ENCODE peak calls at places on chromosomes 2 and 18, in six cellular contexts. J is endodermal cell; Q is kidney; K is CD8-positive, alpha-beta T cell; S is AG04450; C is cardiac muscle cell. P is an unnamed sample.

GRCh38 chr2:52473526-52473925 is 1294.1 kb upstream of the CHAC2 start:
- DNase-seq in J (no peak), Q (no peak), K (no peak), S (no peak), C (peak; percentile 16), P (no peak)

GRCh38 chr18:74633652-74634352 is 36.1 kb downstream of the ZNF407 start:
- DNase-seq in J (no peak), Q (no peak), K (no peak), S (no peak), C (no peak), P (no peak)

GRCh38 chr18:35998967-35999366 is 26.5 kb downstream of the RMP24 start:
- DNase-seq in J (no peak), Q (no peak), K (no peak), S (no peak), C (no peak), P (no peak)

GRCh38 chr2:113915067-113915819 is 25.4 kb downstream of the ACTR3 start:
- DNase-seq in J (no peak), Q (no peak), K (no peak), S (no peak), C (no peak), P (no peak)

GRCh38 chr2:239193426-239193825 is 207.4 kb downstream of the HDAC4 start:
- DNase-seq in J (peak; percentile 33), Q (peak; percentile 54), K (no peak), S (no peak), C (no peak), P (peak; percentile 20)

GRCh38 chr18:37270046-37270665 is 295.4 kb downstream of the CELF4 start:
- DNase-seq in J (peak; percentile 88), Q (no peak), K (no peak), S (peak; percentile 8), C (peak; percentile 92), P (no peak)

GRCh38 chr2:8346238-8346637 is 335.6 kb upstream of the ID2 start:
- DNase-seq in J (no peak), Q (no peak), K (no peak), S (no peak), C (no peak), P (no peak)

GRCh38 chr2:73970850-73971471 is 13.7 kb upstream of the TET3 start:
- DNase-seq in J (peak; percentile 62), Q (peak; percentile 86), K (peak; percentile 53), S (no peak), C (peak; percentile 65), P (peak; percentile 83)

GRCh38 chr2:26731714-26732113 is 32.4 kb upstream of the SLC35F6 start:
- DNase-seq in J (no peak), Q (no peak), K (no peak), S (no peak), C (no peak), P (no peak)

GRCh38 chr18:8001711-8002110 is 434.6 kb downstream of the PTPRM start:
- DNase-seq in J (no peak), Q (no peak), K (no peak), S (no peak), C (no peak), P (no peak)

GRCh38 chr2:220556658-220557057 is 929.2 kb downstream of the SLC4A3 start:
- DNase-seq in J (no peak), Q (no peak), K (no peak), S (no peak), C (no peak), P (no peak)

GRCh38 chr2:197850882-197851281 is 46.5 kb downstream of the PLCL1 start:
- DNase-seq in J (no peak), Q (no peak), K (no peak), S (peak; percentile 18), C (no peak), P (no peak)

GRCh38 chr18:58525928-58526424 is 102.9 kb downstream of the ALPK2 start:
- DNase-seq in J (no peak), Q (no peak), K (no peak), S (no peak), C (no peak), P (no peak)

GRCh38 chr2:169961911-169962310 is 134.7 kb downstream of the UBR3 start:
- DNase-seq in J (no peak), Q (no peak), K (no peak), S (peak; percentile 15), C (no peak), P (peak; percentile 57)

GRCh38 chr2:219289195-219289536 is 10.0 kb downstream of the DNAJB2 start:
- DNase-seq in J (no peak), Q (no peak), K (no peak), S (no peak), C (no peak), P (no peak)
- H3K27ac ChIP-seq in J (no peak overlapping the region), Q (no peak overlapping the region), K (no peak overlapping the region), S (peak overlapping the region; percentile 89), C (no peak overlapping the region), P (peak overlapping the region; percentile 44)

GRCh38 chr2:144477281-144477942 is 42.5 kb downstream of the ZEB2 start:
- DNase-seq in J (no peak), Q (no peak), K (no peak), S (no peak), C (no peak), P (no peak)
- H3K4me3 ChIP-seq in J (no peak overlapping the region), Q (no peak overlapping the region), K (no peak overlapping the region), S (no peak overlapping the region), C (no peak overlapping the region), P (no peak overlapping the region)

DNA sequence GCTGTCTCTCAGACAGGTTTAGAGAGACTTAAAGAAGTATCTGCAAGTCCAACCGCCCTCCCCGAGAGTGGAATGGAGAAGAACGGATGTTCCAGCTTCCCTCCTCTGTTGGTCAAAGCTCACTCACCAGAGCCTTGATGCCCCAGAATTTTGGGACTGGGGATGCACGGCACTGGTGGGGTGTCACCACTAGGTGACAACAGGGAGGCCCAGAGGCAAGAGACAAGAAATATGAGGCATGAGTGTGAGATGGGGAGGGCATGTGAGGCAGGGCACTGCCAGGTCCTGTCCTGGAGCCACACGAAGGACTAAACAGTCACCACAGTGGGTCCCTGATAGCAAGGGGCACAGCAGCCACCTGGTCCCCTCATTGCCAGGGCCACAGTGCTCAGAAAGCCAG is 35.1 kb upstream of the SH3BP4 start:
- DNase-seq in J (no peak), Q (no peak), K (no peak), S (no peak), C (no peak), P (no peak)
- TF ChIP-seq CTCF in J (peak; percentile 46), Q (no peak), K (no peak), S (no peak), C (no peak), P (no peak)

DNA sequence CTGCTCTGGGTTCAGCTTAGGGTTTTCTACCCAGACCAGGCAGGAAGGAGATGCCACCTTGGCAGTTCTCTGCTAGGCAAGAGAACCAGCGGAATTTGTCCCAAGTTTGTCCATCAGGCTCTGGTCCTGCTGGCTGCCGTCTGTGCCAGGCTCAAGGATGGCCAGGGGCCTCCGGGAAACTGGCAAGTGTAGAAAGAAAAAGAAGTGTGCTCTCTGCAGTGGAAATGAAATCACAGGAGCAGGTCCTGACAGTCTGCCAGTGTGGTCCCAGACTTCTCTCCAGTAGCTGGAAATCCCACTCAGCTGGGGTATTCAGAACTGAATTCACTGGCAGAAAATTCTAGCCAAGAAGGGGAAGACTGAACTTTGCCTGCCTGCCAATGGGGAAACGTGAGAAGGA is 91.0 kb downstream of the STPG4 start:
- DNase-seq in J (no peak), Q (no peak), K (no peak), S (no peak), C (no peak), P (no peak)
- H3K27ac ChIP-seq in J (peak overlapping the region; percentile 22), Q (no peak overlapping the region), K (no peak overlapping the region), S (peak overlapping the region; percentile 11), C (no peak overlapping the region), P (no peak overlapping the region)

GRCh38 chr18:5872886-5873285 is 22.4 kb downstream of the TMEM200C start:
- DNase-seq in J (no peak), Q (no peak), K (no peak), S (no peak), C (no peak), P (no peak)

GRCh38 chr18:5868218-5868904 is 27.0 kb downstream of the TMEM200C start:
- DNase-seq in J (peak; percentile 92), Q (no peak), K (no peak), S (peak; percentile 75), C (peak; percentile 94), P (peak; percentile 62)

GRCh38 chr18:5879479-5879882 is 15.8 kb downstream of the TMEM200C start:
- DNase-seq in J (no peak), Q (no peak), K (no peak), S (peak; percentile 11), C (peak; percentile 45), P (no peak)

DNA sequence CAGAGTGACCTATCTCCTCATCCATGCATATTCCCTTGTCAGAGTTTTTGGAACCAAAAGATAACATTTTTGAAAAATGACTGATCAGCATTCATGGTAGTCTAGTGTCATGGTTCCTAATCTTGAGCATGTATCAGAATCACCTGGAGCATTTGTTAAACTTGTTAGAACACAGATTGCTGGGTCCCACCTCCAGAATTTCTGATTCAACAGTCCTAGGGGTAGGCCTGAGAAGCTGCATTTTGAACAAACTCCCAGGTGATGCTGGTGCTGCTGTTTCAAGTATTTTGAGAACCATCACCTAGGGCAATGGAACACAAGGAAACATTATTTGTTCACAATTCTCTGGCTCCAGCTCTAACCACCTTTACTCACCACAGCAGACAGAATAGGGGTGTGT is 21.0 kb downstream of the TMEM200C start:
- DNase-seq in J (no peak), Q (no peak), K (no peak), S (no peak), C (no peak), P (no peak)
- H3K4me3 ChIP-seq in J (no peak overlapping the region), Q (no peak overlapping the region), K (no peak overlapping the region), S (no peak overlapping the region), C (no peak overlapping the region), P (no peak overlapping the region)

GRCh38 chr2:189631849-189632248 is 29.4 kb upstream of the ASNSD1 start:
- DNase-seq in J (no peak), Q (no peak), K (no peak), S (no peak), C (no peak), P (no peak)

GRCh38 chr2:189625636-189626035 is 35.6 kb upstream of the ASNSD1 start:
- DNase-seq in J (no peak), Q (no peak), K (no peak), S (no peak), C (no peak), P (no peak)

GRCh38 chr2:189629553-189630453 is 31.5 kb upstream of the ASNSD1 start:
- DNase-seq in J (no peak), Q (no peak), K (no peak), S (no peak), C (no peak), P (no peak)

GRCh38 chr2:189627789-189628188 is 33.5 kb upstream of the ASNSD1 start:
- DNase-seq in J (no peak), Q (no peak), K (no peak), S (no peak), C (no peak), P (no peak)

GRCh38 chr2:189628817-189629552 is 32.3 kb upstream of the ASNSD1 start:
- DNase-seq in J (no peak), Q (no peak), K (no peak), S (no peak), C (no peak), P (no peak)
- TF ChIP-seq CTCF in J (peak; percentile 39), Q (no peak), K (no peak), S (no peak), C (peak; percentile 21), P (no peak)

GRCh38 chr2:125837108-125837507 is 818.9 kb upstream of the GYPC start:
- DNase-seq in J (peak; percentile 48), Q (no peak), K (no peak), S (no peak), C (no peak), P (no peak)
- H3K27ac ChIP-seq in J (peak overlapping the region; percentile 84), Q (no peak overlapping the region), K (no peak overlapping the region), S (no peak overlapping the region), C (no peak overlapping the region), P (no peak overlapping the region)

P was measured in left lung.